ENCODE peak calls at places on chromosomes 4 and X, in six cellular contexts. One of them, this sample, is unnamed.

GRCh38 chrX:40152706-40153334 is 55.1 kb upstream of the BCOR start:
- DNase-seq in NCI-H1092 treated with DMSO at 0.1 percent for 48 hours: peak
- DNase-seq in HFFc6: no peak
- DNase-seq in left ventricle myocardium inferior: peak
- DNase-seq in occipital lobe: peak
- DNase-seq in activated CD4-positive, CD25-positive, alpha-beta regulatory T cell treated with anti-CD3 and anti-CD28 coated beads, Interleukin-2, amount 50 U/mL, for 16 hours: no peak
- DNase-seq in this sample: no peak

GRCh38 chrX:101347859-101348451 is 587 bp downstream of the TIMM8A start:
- DNase-seq in NCI-H1092 treated with DMSO at 0.1 percent for 48 hours: no peak
- DNase-seq in HFFc6: no peak
- DNase-seq in left ventricle myocardium inferior: no peak
- DNase-seq in occipital lobe: no peak
- DNase-seq in activated CD4-positive, CD25-positive, alpha-beta regulatory T cell treated with anti-CD3 and anti-CD28 coated beads, Interleukin-2, amount 50 U/mL, for 16 hours: no peak
- DNase-seq in this sample: no peak

GRCh38 chr4:150943831-150944230 is 71.3 kb downstream of the LRBA start:
- DNase-seq in NCI-H1092 treated with DMSO at 0.1 percent for 48 hours: no peak
- DNase-seq in HFFc6: no peak
- DNase-seq in left ventricle myocardium inferior: no peak
- DNase-seq in occipital lobe: no peak
- DNase-seq in activated CD4-positive, CD25-positive, alpha-beta regulatory T cell treated with anti-CD3 and anti-CD28 coated beads, Interleukin-2, amount 50 U/mL, for 16 hours: no peak
- DNase-seq in this sample: no peak

GRCh38 chr4:45484740-45485139 is 639.1 kb downstream of the GABRG1 start:
- DNase-seq in NCI-H1092 treated with DMSO at 0.1 percent for 48 hours: no peak
- DNase-seq in HFFc6: no peak
- DNase-seq in left ventricle myocardium inferior: no peak
- DNase-seq in occipital lobe: no peak
- DNase-seq in activated CD4-positive, CD25-positive, alpha-beta regulatory T cell treated with anti-CD3 and anti-CD28 coated beads, Interleukin-2, amount 50 U/mL, for 16 hours: no peak
- DNase-seq in this sample: no peak

GRCh38 chr4:32645653-32646052 is 1925.5 kb downstream of the PCDH7 start:
- DNase-seq in NCI-H1092 treated with DMSO at 0.1 percent for 48 hours: no peak
- DNase-seq in HFFc6: no peak
- DNase-seq in left ventricle myocardium inferior: no peak
- DNase-seq in occipital lobe: no peak
- DNase-seq in activated CD4-positive, CD25-positive, alpha-beta regulatory T cell treated with anti-CD3 and anti-CD28 coated beads, Interleukin-2, amount 50 U/mL, for 16 hours: no peak
- DNase-seq in this sample: no peak

GRCh38 chr4:173524218-173525117 is 5.6 kb downstream of the HAND2 start:
- DNase-seq in NCI-H1092 treated with DMSO at 0.1 percent for 48 hours: no peak
- DNase-seq in HFFc6: no peak
- DNase-seq in left ventricle myocardium inferior: no peak
- DNase-seq in occipital lobe: no peak
- DNase-seq in activated CD4-positive, CD25-positive, alpha-beta regulatory T cell treated with anti-CD3 and anti-CD28 coated beads, Interleukin-2, amount 50 U/mL, for 16 hours: no peak
- DNase-seq in this sample: no peak

GRCh38 chrX:20347486-20347885 is 80.8 kb upstream of the RPS6KA3 start:
- DNase-seq in NCI-H1092 treated with DMSO at 0.1 percent for 48 hours: no peak
- DNase-seq in HFFc6: no peak
- DNase-seq in left ventricle myocardium inferior: no peak
- DNase-seq in occipital lobe: no peak
- DNase-seq in activated CD4-positive, CD25-positive, alpha-beta regulatory T cell treated with anti-CD3 and anti-CD28 coated beads, Interleukin-2, amount 50 U/mL, for 16 hours: no peak
- DNase-seq in this sample: no peak

GRCh38 chrX:46587158-46587557 is 13.6 kb downstream of the CHST7 start:
- DNase-seq in NCI-H1092 treated with DMSO at 0.1 percent for 48 hours: no peak
- DNase-seq in HFFc6: peak
- DNase-seq in left ventricle myocardium inferior: no peak
- DNase-seq in occipital lobe: no peak
- DNase-seq in activated CD4-positive, CD25-positive, alpha-beta regulatory T cell treated with anti-CD3 and anti-CD28 coated beads, Interleukin-2, amount 50 U/mL, for 16 hours: no peak
- DNase-seq in this sample: no peak

GRCh38 chr4:140333523-140333922 is 39.9 kb upstream of the SCOC start:
- DNase-seq in NCI-H1092 treated with DMSO at 0.1 percent for 48 hours: no peak
- DNase-seq in HFFc6: no peak
- DNase-seq in left ventricle myocardium inferior: no peak
- DNase-seq in occipital lobe: no peak
- DNase-seq in activated CD4-positive, CD25-positive, alpha-beta regulatory T cell treated with anti-CD3 and anti-CD28 coated beads, Interleukin-2, amount 50 U/mL, for 16 hours: no peak
- DNase-seq in this sample: no peak

GRCh38 chr4:185774815-185775684 is 36.9 kb downstream of the SORBS2 start:
- DNase-seq in NCI-H1092 treated with DMSO at 0.1 percent for 48 hours: no peak
- DNase-seq in HFFc6: peak
- DNase-seq in left ventricle myocardium inferior: no peak
- DNase-seq in occipital lobe: no peak
- DNase-seq in activated CD4-positive, CD25-positive, alpha-beta regulatory T cell treated with anti-CD3 and anti-CD28 coated beads, Interleukin-2, amount 50 U/mL, for 16 hours: no peak
- DNase-seq in this sample: no peak

GRCh38 chrX:26597981-26598380 is 382.0 kb downstream of the MAGEB5 start:
- DNase-seq in NCI-H1092 treated with DMSO at 0.1 percent for 48 hours: no peak
- DNase-seq in HFFc6: no peak
- DNase-seq in left ventricle myocardium inferior: no peak
- DNase-seq in occipital lobe: no peak
- DNase-seq in activated CD4-positive, CD25-positive, alpha-beta regulatory T cell treated with anti-CD3 and anti-CD28 coated beads, Interleukin-2, amount 50 U/mL, for 16 hours: no peak
- DNase-seq in this sample: no peak

GRCh38 chr4:2882341-2882740 is 38.7 kb downstream of the ADD1 start:
- DNase-seq in NCI-H1092 treated with DMSO at 0.1 percent for 48 hours: no peak
- DNase-seq in HFFc6: peak
- DNase-seq in left ventricle myocardium inferior: no peak
- DNase-seq in occipital lobe: no peak
- DNase-seq in activated CD4-positive, CD25-positive, alpha-beta regulatory T cell treated with anti-CD3 and anti-CD28 coated beads, Interleukin-2, amount 50 U/mL, for 16 hours: no peak
- DNase-seq in this sample: no peak

GRCh38 chr4:154349829-154350228 is 141.8 kb downstream of the DCHS2 start:
- DNase-seq in NCI-H1092 treated with DMSO at 0.1 percent for 48 hours: no peak
- DNase-seq in HFFc6: no peak
- DNase-seq in left ventricle myocardium inferior: no peak
- DNase-seq in occipital lobe: no peak
- DNase-seq in activated CD4-positive, CD25-positive, alpha-beta regulatory T cell treated with anti-CD3 and anti-CD28 coated beads, Interleukin-2, amount 50 U/mL, for 16 hours: no peak
- DNase-seq in this sample: no peak

GRCh38 chr4:170198742-170199141 is 109.0 kb upstream of the AADAT start:
- DNase-seq in NCI-H1092 treated with DMSO at 0.1 percent for 48 hours: no peak
- DNase-seq in HFFc6: peak
- DNase-seq in left ventricle myocardium inferior: no peak
- DNase-seq in occipital lobe: no peak
- DNase-seq in activated CD4-positive, CD25-positive, alpha-beta regulatory T cell treated with anti-CD3 and anti-CD28 coated beads, Interleukin-2, amount 50 U/mL, for 16 hours: no peak
- DNase-seq in this sample: no peak

GRCh38 chr4:4415806-4416805 is 29.2 kb downstream of the NSG1 start:
- DNase-seq in NCI-H1092 treated with DMSO at 0.1 percent for 48 hours: no peak
- DNase-seq in HFFc6: no peak
- DNase-seq in left ventricle myocardium inferior: no peak
- DNase-seq in occipital lobe: no peak
- DNase-seq in activated CD4-positive, CD25-positive, alpha-beta regulatory T cell treated with anti-CD3 and anti-CD28 coated beads, Interleukin-2, amount 50 U/mL, for 16 hours: no peak
- DNase-seq in this sample: no peak

GRCh38 chr4:97457253-97457652 is 686.0 kb downstream of the STPG2 start:
- DNase-seq in NCI-H1092 treated with DMSO at 0.1 percent for 48 hours: no peak
- DNase-seq in HFFc6: no peak
- DNase-seq in left ventricle myocardium inferior: no peak
- DNase-seq in occipital lobe: no peak
- DNase-seq in activated CD4-positive, CD25-positive, alpha-beta regulatory T cell treated with anti-CD3 and anti-CD28 coated beads, Interleukin-2, amount 50 U/mL, for 16 hours: no peak
- DNase-seq in this sample: no peak

GRCh38 chr4:6221851-6222760 is 21.8 kb upstream of the JAKMIP1 start:
- DNase-seq in NCI-H1092 treated with DMSO at 0.1 percent for 48 hours: peak
- DNase-seq in HFFc6: no peak
- DNase-seq in left ventricle myocardium inferior: peak
- DNase-seq in occipital lobe: peak
- DNase-seq in activated CD4-positive, CD25-positive, alpha-beta regulatory T cell treated with anti-CD3 and anti-CD28 coated beads, Interleukin-2, amount 50 U/mL, for 16 hours: no peak
- DNase-seq in this sample: no peak

GRCh38 chrX:82765806-82766205 is 742.3 kb upstream of the POU3F4 start:
- DNase-seq in NCI-H1092 treated with DMSO at 0.1 percent for 48 hours: no peak
- DNase-seq in HFFc6: no peak
- DNase-seq in left ventricle myocardium inferior: no peak
- DNase-seq in occipital lobe: no peak
- DNase-seq in activated CD4-positive, CD25-positive, alpha-beta regulatory T cell treated with anti-CD3 and anti-CD28 coated beads, Interleukin-2, amount 50 U/mL, for 16 hours: no peak
- DNase-seq in this sample: no peak

GRCh38 chr4:102847687-102848086 is 20.3 kb upstream of the UBE2D3 start:
- DNase-seq in NCI-H1092 treated with DMSO at 0.1 percent for 48 hours: no peak
- DNase-seq in HFFc6: no peak
- DNase-seq in left ventricle myocardium inferior: no peak
- DNase-seq in occipital lobe: no peak
- DNase-seq in activated CD4-positive, CD25-positive, alpha-beta regulatory T cell treated with anti-CD3 and anti-CD28 coated beads, Interleukin-2, amount 50 U/mL, for 16 hours: no peak
- DNase-seq in this sample: no peak

GRCh38 chrX:115573172-115573571 is 12.2 kb downstream of the PLS3 start:
- DNase-seq in NCI-H1092 treated with DMSO at 0.1 percent for 48 hours: no peak
- DNase-seq in HFFc6: no peak
- DNase-seq in left ventricle myocardium inferior: no peak
- DNase-seq in occipital lobe: no peak
- DNase-seq in activated CD4-positive, CD25-positive, alpha-beta regulatory T cell treated with anti-CD3 and anti-CD28 coated beads, Interleukin-2, amount 50 U/mL, for 16 hours: no peak
- DNase-seq in this sample: no peak

GRCh38 chr4:37440519-37440900 is 196.0 kb downstream of the NWD2 start:
- DNase-seq in NCI-H1092 treated with DMSO at 0.1 percent for 48 hours: no peak
- DNase-seq in HFFc6: no peak
- DNase-seq in left ventricle myocardium inferior: no peak
- DNase-seq in occipital lobe: no peak
- DNase-seq in activated CD4-positive, CD25-positive, alpha-beta regulatory T cell treated with anti-CD3 and anti-CD28 coated beads, Interleukin-2, amount 50 U/mL, for 16 hours: no peak
- DNase-seq in this sample: no peak

GRCh38 chrX:72272868-72273267 is 4.2 kb downstream of the RPS4X start:
- DNase-seq in NCI-H1092 treated with DMSO at 0.1 percent for 48 hours: no peak
- DNase-seq in HFFc6: peak
- DNase-seq in left ventricle myocardium inferior: no peak
- DNase-seq in occipital lobe: no peak
- DNase-seq in activated CD4-positive, CD25-positive, alpha-beta regulatory T cell treated with anti-CD3 and anti-CD28 coated beads, Interleukin-2, amount 50 U/mL, for 16 hours: no peak
- DNase-seq in this sample: no peak

GRCh38 chr4:186068581-186069402 is at the start of gene TLR3:
- DNase-seq in NCI-H1092 treated with DMSO at 0.1 percent for 48 hours: no peak
- DNase-seq in HFFc6: peak
- DNase-seq in left ventricle myocardium inferior: no peak
- DNase-seq in occipital lobe: no peak
- DNase-seq in activated CD4-positive, CD25-positive, alpha-beta regulatory T cell treated with anti-CD3 and anti-CD28 coated beads, Interleukin-2, amount 50 U/mL, for 16 hours: no peak
- DNase-seq in this sample: no peak

GRCh38 chr4:5921074-5921473 is 28.2 kb upstream of the CRMP1 start:
- DNase-seq in NCI-H1092 treated with DMSO at 0.1 percent for 48 hours: no peak
- DNase-seq in HFFc6: no peak
- DNase-seq in left ventricle myocardium inferior: no peak
- DNase-seq in occipital lobe: peak
- DNase-seq in activated CD4-positive, CD25-positive, alpha-beta regulatory T cell treated with anti-CD3 and anti-CD28 coated beads, Interleukin-2, amount 50 U/mL, for 16 hours: no peak
- DNase-seq in this sample: no peak

GRCh38 chrX:21949689-21950088 is 9.2 kb downstream of the SMS start:
- DNase-seq in NCI-H1092 treated with DMSO at 0.1 percent for 48 hours: no peak
- DNase-seq in HFFc6: no peak
- DNase-seq in left ventricle myocardium inferior: no peak
- DNase-seq in occipital lobe: no peak
- DNase-seq in activated CD4-positive, CD25-positive, alpha-beta regulatory T cell treated with anti-CD3 and anti-CD28 coated beads, Interleukin-2, amount 50 U/mL, for 16 hours: no peak
- DNase-seq in this sample: no peak

GRCh38 chr4:183610033-183610432 is 49.0 kb downstream of the RWDD4 start:
- DNase-seq in NCI-H1092 treated with DMSO at 0.1 percent for 48 hours: no peak
- DNase-seq in HFFc6: no peak
- DNase-seq in left ventricle myocardium inferior: no peak
- DNase-seq in occipital lobe: no peak
- DNase-seq in activated CD4-positive, CD25-positive, alpha-beta regulatory T cell treated with anti-CD3 and anti-CD28 coated beads, Interleukin-2, amount 50 U/mL, for 16 hours: no peak
- DNase-seq in this sample: no peak

GRCh38 chrX:1172496-1172895 is 40.0 kb downstream of the CRLF2 start:
- DNase-seq in NCI-H1092 treated with DMSO at 0.1 percent for 48 hours: no peak
- DNase-seq in HFFc6: no peak
- DNase-seq in left ventricle myocardium inferior: no peak
- DNase-seq in occipital lobe: no peak
- DNase-seq in activated CD4-positive, CD25-positive, alpha-beta regulatory T cell treated with anti-CD3 and anti-CD28 coated beads, Interleukin-2, amount 50 U/mL, for 16 hours: no peak
- DNase-seq in this sample: no peak

GRCh38 chr4:42671431-42672194 is 14.7 kb upstream of the ATP8A1 start:
- DNase-seq in NCI-H1092 treated with DMSO at 0.1 percent for 48 hours: no peak
- DNase-seq in HFFc6: no peak
- DNase-seq in left ventricle myocardium inferior: no peak
- DNase-seq in occipital lobe: no peak
- DNase-seq in activated CD4-positive, CD25-positive, alpha-beta regulatory T cell treated with anti-CD3 and anti-CD28 coated beads, Interleukin-2, amount 50 U/mL, for 16 hours: no peak
- DNase-seq in this sample: no peak

GRCh38 chr4:176238157-176238608 is 30.8 kb downstream of the ASB5 start:
- DNase-seq in NCI-H1092 treated with DMSO at 0.1 percent for 48 hours: peak
- DNase-seq in HFFc6: peak
- DNase-seq in left ventricle myocardium inferior: no peak
- DNase-seq in occipital lobe: no peak
- DNase-seq in activated CD4-positive, CD25-positive, alpha-beta regulatory T cell treated with anti-CD3 and anti-CD28 coated beads, Interleukin-2, amount 50 U/mL, for 16 hours: no peak
- DNase-seq in this sample: no peak

This sample was measured in NCI-H1048.